ENCODE peak calls at places on chromosomes 6 and 20, in seven cellular contexts. Z, L, V, D, N, I and R are unnamed samples.
A peak's percentile ranks its signal among the peaks of the same experiment; 100 is the strongest.

GRCh38 chr6:44265003-44265842 is at the start of gene NFKBIE:
- DNase-seq in Z (no peak), L (peak; percentile 94), V (peak; percentile 94), D (peak; percentile 96), N (peak; percentile 86), I (peak; percentile 91), R (peak; percentile 96)

GRCh38 chr20:50224553-50225255 is 34.1 kb downstream of the CEBPB start:
- DNase-seq in Z (no peak), L (no peak), V (peak; percentile 97), D (peak; percentile 77), N (no peak), I (peak; percentile 25), R (peak; percentile 99)

GRCh38 chr20:23532533-23532932 is 35.8 kb downstream of the CST9L start:
- DNase-seq in Z (no peak), L (no peak), V (no peak), D (no peak), N (no peak), I (no peak), R (no peak)

GRCh38 chr6:88165877-88166492 is at the start of gene CNR1:
- DNase-seq in Z (no peak), L (peak; percentile 63), V (no peak), D (no peak), N (peak; percentile 60), I (peak; percentile 56), R (peak; percentile 14)

GRCh38 chr20:12976720-12977633 is 31.8 kb upstream of the SPTLC3 start:
- DNase-seq in Z (no peak), L (no peak), V (no peak), D (no peak), N (no peak), I (no peak), R (no peak)

GRCh38 chr20:39066464-39066863 is 104.3 kb downstream of the DHX35 start:
- DNase-seq in Z (peak; percentile 44), L (peak; percentile 85), V (no peak), D (no peak), N (peak; percentile 61), I (peak; percentile 75), R (no peak)

GRCh38 chr6:13030421-13030820 is 297.9 kb downstream of the TBC1D7 start:
- DNase-seq in Z (no peak), L (no peak), V (no peak), D (no peak), N (no peak), I (no peak), R (no peak)

GRCh38 chr6:30821862-30822784 is 62.2 kb upstream of the DDR1 start:
- DNase-seq in Z (no peak), L (no peak), V (no peak), D (no peak), N (no peak), I (no peak), R (peak; percentile 64)

GRCh38 chr6:3752538-3753227 is 1.2 kb upstream of the PXDC1 start:
- DNase-seq in Z (no peak), L (no peak), V (no peak), D (no peak), N (no peak), I (no peak), R (no peak)

GRCh38 chr6:87789198-87789899 is 87.3 kb upstream of the AKIRIN2 start:
- DNase-seq in Z (no peak), L (no peak), V (peak; percentile 46), D (peak; percentile 38), N (no peak), I (peak; percentile 59), R (peak; percentile 82)

GRCh38 chr20:20373046-20373706 is 5.3 kb downstream of the INSM1 start:
- DNase-seq in Z (no peak), L (no peak), V (peak; percentile 26), D (peak; percentile 35), N (no peak), I (no peak), R (no peak)

GRCh38 chr6:52360028-52360427 is 1.9 kb upstream of the PAQR8 start:
- DNase-seq in Z (no peak), L (no peak), V (no peak), D (no peak), N (no peak), I (no peak), R (peak; percentile 46)
- H2BK120ac ChIP-seq in Z (no peak overlapping the region), L (no peak overlapping the region), V (no peak overlapping the region), D (peak overlapping the region; percentile 99), N (no peak overlapping the region), I (no peak overlapping the region), R (no peak overlapping the region)

DNA sequence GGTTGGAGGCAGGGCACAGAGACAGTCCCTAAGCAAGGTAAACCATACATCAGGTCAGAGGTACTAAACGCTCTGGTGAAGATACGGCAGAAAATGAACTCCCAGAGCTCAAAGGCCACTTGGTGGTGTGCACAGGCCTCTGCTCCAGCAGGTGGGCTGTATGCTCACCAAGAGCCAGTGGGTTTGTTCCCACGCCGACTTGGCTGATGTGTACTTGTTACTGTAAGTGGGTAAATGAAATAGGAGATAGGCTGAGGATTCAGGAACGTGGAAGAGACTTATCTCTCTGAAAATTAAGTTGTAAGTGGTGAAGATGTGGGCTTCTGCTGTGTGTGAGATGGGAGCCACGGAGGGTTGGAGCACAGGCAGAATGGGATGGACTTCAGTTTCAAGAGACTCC is 133.3 kb downstream of the PREX1 start:
- DNase-seq in Z (no peak), L (no peak), V (no peak), D (no peak), N (no peak), I (no peak), R (no peak)
- H2BK120ac ChIP-seq in Z (no peak overlapping the region), L (no peak overlapping the region), V (no peak overlapping the region), D (no peak overlapping the region), N (no peak overlapping the region), I (no peak overlapping the region), R (no peak overlapping the region)

GRCh38 chr6:56962451-56962850 is 7.5 kb downstream of the BEND6 start:
- DNase-seq in Z (no peak), L (no peak), V (no peak), D (no peak), N (no peak), I (no peak), R (no peak)

GRCh38 chr6:56961151-56961550 is 6.2 kb downstream of the BEND6 start:
- DNase-seq in Z (no peak), L (no peak), V (no peak), D (no peak), N (no peak), I (peak; percentile 14), R (no peak)

GRCh38 chr6:56963793-56964192 is 8.9 kb downstream of the BEND6 start:
- DNase-seq in Z (no peak), L (no peak), V (no peak), D (no peak), N (no peak), I (no peak), R (no peak)

GRCh38 chr6:56963043-56963442 is 8.1 kb downstream of the BEND6 start:
- DNase-seq in Z (no peak), L (no peak), V (no peak), D (no peak), N (no peak), I (peak; percentile 33), R (no peak)

GRCh38 chr6:56965126-56965525 is 10.2 kb downstream of the BEND6 start:
- DNase-seq in Z (no peak), L (no peak), V (no peak), D (no peak), N (no peak), I (no peak), R (no peak)
- H2BK120ac ChIP-seq in Z (no peak overlapping the region), L (no peak overlapping the region), V (no peak overlapping the region), D (no peak overlapping the region), N (no peak overlapping the region), I (no peak overlapping the region), R (no peak overlapping the region)

DNA sequence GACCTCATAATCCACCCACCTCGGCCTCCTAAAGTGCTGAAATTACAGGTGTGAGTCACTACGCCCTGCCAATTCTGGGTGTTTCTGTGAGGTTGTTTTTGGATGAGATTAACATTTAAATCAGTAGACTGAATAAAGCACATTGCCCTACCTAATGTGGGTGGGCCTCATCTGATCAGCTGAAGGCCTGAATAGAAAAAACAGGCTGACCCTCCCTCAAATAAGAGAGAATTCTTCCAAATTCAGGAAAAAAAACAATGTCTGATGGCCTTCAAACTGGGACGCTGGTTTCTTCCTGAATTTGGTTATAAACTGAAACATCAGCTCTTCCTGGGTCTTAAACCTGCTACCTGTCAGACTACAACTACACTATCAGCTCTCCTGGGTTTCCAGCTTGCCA is 51.0 kb downstream of the POU3F2 start:
- DNase-seq in Z (no peak), L (no peak), V (no peak), D (no peak), N (no peak), I (no peak), R (no peak)
- H2BK120ac ChIP-seq in Z (no peak overlapping the region), L (no peak overlapping the region), V (no peak overlapping the region), D (no peak overlapping the region), N (no peak overlapping the region), I (no peak overlapping the region), R (no peak overlapping the region)

GRCh38 chr20:61303217-61303616 is 51.2 kb downstream of the CDH4 start:
- DNase-seq in Z (no peak), L (no peak), V (no peak), D (no peak), N (no peak), I (no peak), R (no peak)
- H2BK120ac ChIP-seq in Z (no peak overlapping the region), L (no peak overlapping the region), V (no peak overlapping the region), D (no peak overlapping the region), N (no peak overlapping the region), I (no peak overlapping the region), R (no peak overlapping the region)

GRCh38 chr6:9984607-9985006 is 430.3 kb downstream of the TFAP2A start:
- DNase-seq in Z (no peak), L (no peak), V (no peak), D (no peak), N (no peak), I (no peak), R (no peak)
- H2BK120ac ChIP-seq in Z (no peak overlapping the region), L (no peak overlapping the region), V (no peak overlapping the region), D (no peak overlapping the region), N (no peak overlapping the region), I (no peak overlapping the region), R (no peak overlapping the region)

GRCh38 chr20:52446421-52447231 is 255.0 kb upstream of the ZFP64 start:
- DNase-seq in Z (no peak), L (no peak), V (peak; percentile 66), D (peak; percentile 10), N (no peak), I (no peak), R (peak; percentile 24)

GRCh38 chr20:52448513-52448912 is 256.9 kb upstream of the ZFP64 start:
- DNase-seq in Z (no peak), L (no peak), V (no peak), D (peak; percentile 2), N (no peak), I (no peak), R (peak; percentile 10)

GRCh38 chr20:52441708-52442107 is 250.1 kb upstream of the ZFP64 start:
- DNase-seq in Z (no peak), L (no peak), V (no peak), D (no peak), N (no peak), I (no peak), R (no peak)

GRCh38 chr20:52447232-52447566 is 255.6 kb upstream of the ZFP64 start:
- DNase-seq in Z (no peak), L (no peak), V (peak; percentile 13), D (no peak), N (no peak), I (no peak), R (no peak)
- H2BK120ac ChIP-seq in Z (no peak overlapping the region), L (no peak overlapping the region), V (no peak overlapping the region), D (no peak overlapping the region), N (no peak overlapping the region), I (no peak overlapping the region), R (no peak overlapping the region)